ENCODE peak calls at places on chromosome 20, in six cellular contexts. F is NCI-H345; O is T-helper 1 cell; L is activated T-helper 1 cell treated with anti-CD3 and anti-CD28 coated beads, Interleukin-2, amount 50 U/mL, for 16 hours; G is astrocyte of the spinal cord; Y is iPS DF 19.7. W is an unnamed sample.

GRCh38 chr20:58868795-58869194 is 16.3 kb downstream of the GNAS start:
- DNase-seq in F (no peak), G (no peak), L (no peak), O (no peak), Y (no peak), W (no peak)

GRCh38 chr20:8721098-8721497 is 347.8 kb upstream of the PLCB4 start:
- DNase-seq in F (peak), G (peak), L (no peak), O (no peak), Y (no peak), W (no peak)

GRCh38 chr20:9646375-9646774 is 132.0 kb downstream of the LAMP5 start:
- DNase-seq in F (no peak), O (no peak), L (no peak), G (no peak), Y (no peak), W (no peak)

GRCh38 chr20:46057856-46058655 is 29.0 kb downstream of the SLC12A5 start:
- DNase-seq in G (peak), O (peak), F (no peak), Y (peak), L (no peak), W (no peak)

GRCh38 chr20:51512645-51513044 is 29.9 kb downstream of the NFATC2 start:
- DNase-seq in O (no peak), F (no peak), L (no peak), G (no peak), Y (no peak), W (no peak)

GRCh38 chr20:34538671-34539123 is 19.8 kb upstream of the MAP1LC3A start:
- DNase-seq in Y (no peak), L (no peak), G (peak), F (peak), O (no peak), W (peak)

GRCh38 chr20:62025832-62026563 is 39.7 kb downstream of the TAF4 start:
- DNase-seq in L (no peak), G (peak), O (no peak), Y (no peak), F (no peak), W (no peak)

GRCh38 chr20:61830956-61831355 is 234.7 kb downstream of the TAF4 start:
- DNase-seq in Y (no peak), F (no peak), L (no peak), G (no peak), O (no peak), W (no peak)

GRCh38 chr20:60020251-60020650 is 62.0 kb downstream of the CDH26 start:
- DNase-seq in G (no peak), F (no peak), Y (no peak), O (no peak), L (no peak), W (no peak)

GRCh38 chr20:33589059-33589458 is 73.1 kb upstream of the C20orf144 start:
- DNase-seq in Y (no peak), F (peak), L (no peak), O (no peak), G (no peak), W (no peak)

GRCh38 chr20:4726710-4727391 is 5.1 kb downstream of the PRND start:
- DNase-seq in O (peak), L (no peak), G (peak), F (no peak), Y (no peak), W (no peak)

GRCh38 chr20:43988451-43988850 is 73.8 kb downstream of the TOX2 start:
- DNase-seq in O (no peak), Y (no peak), F (no peak), G (no peak), L (no peak), W (no peak)

GRCh38 chr20:3101737-3102574 is 17.4 kb upstream of the AVP start:
- DNase-seq in O (no peak), L (no peak), Y (no peak), G (no peak), F (no peak), W (peak)

GRCh38 chr20:7608246-7608645 is 332.0 kb downstream of the HAO1 start:
- DNase-seq in O (no peak), Y (no peak), L (no peak), G (peak), F (peak), W (no peak)

GRCh38 chr20:33693741-33694645 is 7.8 kb upstream of the E2F1 start:
- DNase-seq in F (peak), G (no peak), Y (no peak), O (no peak), L (no peak), W (no peak)

W was measured in activated CD4-positive, CD25-positive, alpha-beta regulatory T cell.